ENCODE peak calls at places on chromosome 12, in seven cellular contexts. O is cardiac fibroblast, S is sigmoid colon, F is skeletal muscle cell, Y is heart right ventricle, M is colonic mucosa, V is epithelial cell of esophagus. C is an unnamed sample.
A peak's percentile ranks its signal among the peaks of the same experiment; 100 is the strongest.

GRCh38 chr12:46371718-46372130 is 849 bp downstream of the SLC38A2 start:
- DNase-seq in O (no peak), S (peak; percentile 89), F (no peak), Y (peak; percentile 71), M (peak; percentile 69), V (no peak), C (peak; percentile 67)

GRCh38 chr12:10341892-10342509 is 34.3 kb downstream of the KLRD1 start:
- DNase-seq in O (no peak), S (no peak), F (no peak), Y (no peak), M (no peak), V (no peak), C (no peak)

GRCh38 chr12:34404377-34405285 is 382.3 kb downstream of the ALG10 start:
- DNase-seq in O (no peak), S (peak; percentile 38), F (no peak), Y (peak; percentile 2), M (peak; percentile 12), V (no peak), C (no peak)

GRCh38 chr12:86264451-86265328 is 8.5 kb upstream of the MGAT4C start:
- DNase-seq in O (no peak), S (peak; percentile 56), F (no peak), Y (peak; percentile 6), M (peak; percentile 35), V (peak; percentile 91), C (no peak)

GRCh38 chr12:95204141-95204866 is 13.0 kb downstream of the FGD6 start:
- DNase-seq in O (peak; percentile 92), S (peak; percentile 71), F (peak; percentile 97), Y (no peak), M (peak; percentile 48), V (peak; percentile 100), C (peak; percentile 81)

GRCh38 chr12:103986823-103987222 is 21.2 kb downstream of the TDG start:
- DNase-seq in O (no peak), S (no peak), F (no peak), Y (no peak), M (no peak), V (no peak), C (no peak)

GRCh38 chr12:57465747-57466505 is 6.3 kb downstream of the GLI1 start:
- DNase-seq in O (no peak), S (no peak), F (no peak), Y (no peak), M (no peak), V (no peak), C (no peak)

GRCh38 chr12:8681129-8681902 is 16.5 kb upstream of the RIMKLB start:
- DNase-seq in O (peak; percentile 93), S (no peak), F (no peak), Y (no peak), M (no peak), V (peak; percentile 92), C (peak; percentile 98)

GRCh38 chr12:116092776-116093175 is 184.7 kb downstream of the MED13L start:
- DNase-seq in O (no peak), S (no peak), F (no peak), Y (no peak), M (no peak), V (no peak), C (no peak)

GRCh38 chr12:77231548-77231947 is 166.2 kb upstream of the E2F7 start:
- DNase-seq in O (peak; percentile 95), S (peak; percentile 82), F (peak; percentile 67), Y (peak; percentile 68), M (peak; percentile 53), V (peak; percentile 45), C (peak; percentile 98)

GRCh38 chr12:43858991-43859390 is 23.1 kb downstream of the TMEM117 start:
- DNase-seq in O (no peak), S (no peak), F (no peak), Y (no peak), M (no peak), V (no peak), C (no peak)

GRCh38 chr12:88111074-88111652 is 30.7 kb downstream of the CEP290 start:
- DNase-seq in O (peak; percentile 68), S (no peak), F (no peak), Y (no peak), M (no peak), V (peak; percentile 70), C (peak; percentile 71)

GRCh38 chr12:95809000-95809680 is 18.6 kb upstream of the NTN4 start:
- DNase-seq in O (no peak), S (no peak), F (no peak), Y (no peak), M (no peak), V (no peak), C (no peak)

GRCh38 chr12:67991158-67991557 is 1.9 kb downstream of the IFNG-AS1 start:
- DNase-seq in O (no peak), S (no peak), F (no peak), Y (no peak), M (no peak), V (no peak), C (no peak)

GRCh38 chr12:1115471-1116242 is 124.6 kb downstream of the ERC1 start:
- DNase-seq in O (peak; percentile 29), S (no peak), F (peak; percentile 9), Y (no peak), M (no peak), V (peak; percentile 92), C (peak; percentile 73)

GRCh38 chr12:26287666-26288408 is 92.5 kb downstream of the SSPN start:
- DNase-seq in O (peak; percentile 63), S (no peak), F (no peak), Y (no peak), M (no peak), V (peak; percentile 85), C (peak; percentile 84)

GRCh38 chr12:128853321-128854197 is at the start of gene GLT1D1:
- DNase-seq in O (no peak), S (peak; percentile 57), F (no peak), Y (no peak), M (no peak), V (no peak), C (no peak)

GRCh38 chr12:95547522-95548055 is 3.7 kb downstream of the USP44 start:
- DNase-seq in O (peak; percentile 24), S (no peak), F (no peak), Y (no peak), M (no peak), V (no peak), C (peak; percentile 78)

GRCh38 chr12:93947486-93947885 is 200.9 kb upstream of the PLXNC1 start:
- DNase-seq in O (no peak), S (no peak), F (no peak), Y (no peak), M (no peak), V (no peak), C (no peak)

GRCh38 chr12:50922820-50923219 is 29.5 kb upstream of the HIGD1C start:
- DNase-seq in O (peak; percentile 76), S (peak; percentile 78), F (no peak), Y (no peak), M (no peak), V (no peak), C (peak; percentile 77)

GRCh38 chr12:59077153-59077930 is 157.0 kb upstream of the LRIG3 start:
- DNase-seq in O (peak; percentile 77), S (no peak), F (peak; percentile 29), Y (no peak), M (peak; percentile 54), V (peak; percentile 96), C (peak; percentile 66)

GRCh38 chr12:100877776-100878175 is 83.2 kb downstream of the ANO4 start:
- DNase-seq in O (no peak), S (no peak), F (no peak), Y (no peak), M (no peak), V (no peak), C (no peak)

GRCh38 chr12:41521872-41522379 is 333.8 kb downstream of the PDZRN4 start:
- DNase-seq in O (peak; percentile 87), S (no peak), F (peak; percentile 86), Y (no peak), M (no peak), V (peak; percentile 85), C (peak; percentile 53)

GRCh38 chr12:57146925-57147640 is at the start of gene LRP1-AS:
- DNase-seq in O (no peak), S (no peak), F (no peak), Y (no peak), M (peak; percentile 84), V (no peak), C (no peak)

DNA sequence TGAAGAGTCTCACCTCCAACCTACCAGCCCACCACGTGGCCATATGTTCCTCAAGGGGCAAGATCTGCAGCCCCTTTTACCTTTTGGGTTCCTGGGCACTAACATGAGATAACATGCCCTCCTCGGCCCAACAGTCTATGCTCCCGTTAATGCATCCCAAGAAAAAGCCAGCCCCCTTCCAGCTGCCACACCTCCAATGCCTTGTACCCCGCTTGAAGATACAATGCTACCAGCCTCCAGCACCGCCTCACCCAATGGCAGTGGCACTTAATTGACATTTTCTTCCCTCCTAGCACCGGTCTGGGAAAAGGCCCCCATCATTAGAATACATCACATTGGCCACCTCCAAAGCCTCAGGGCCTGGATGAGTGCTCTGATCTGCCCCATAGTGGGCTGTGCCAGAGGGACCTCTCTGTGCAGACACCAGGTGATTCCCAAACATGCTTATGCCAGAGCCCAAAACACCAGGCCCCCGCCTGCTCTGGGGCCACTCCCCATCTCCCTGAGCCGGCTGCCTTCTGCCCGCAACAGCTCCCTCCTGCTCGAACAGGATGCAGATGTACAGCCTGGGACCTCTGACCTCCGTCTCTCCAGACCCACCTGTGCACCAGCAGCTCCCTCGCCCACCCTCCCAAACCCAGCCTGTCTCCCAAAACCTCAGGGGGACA is 118.3 kb downstream of the NCOR2 start:
- DNase-seq in O (no peak), S (no peak), F (no peak), Y (no peak), M (no peak), V (no peak), C (no peak)
- H3K4me3 ChIP-seq in O (no peak overlapping the region), S (no peak overlapping the region), F (no peak overlapping the region), Y (no peak overlapping the region), M (no peak overlapping the region), V (no peak overlapping the region), C (no peak overlapping the region)

GRCh38 chr12:122024132-122024785 is 2.6 kb downstream of the BCL7A start:
- DNase-seq in O (no peak), S (no peak), F (no peak), Y (no peak), M (no peak), V (no peak), C (no peak)
- H3K4me3 ChIP-seq in O (no peak overlapping the region), S (peak overlapping the region; percentile 79), F (peak overlapping the region; percentile 58), Y (peak overlapping the region; percentile 75), M (peak overlapping the region; percentile 59), V (peak overlapping the region; percentile 66), C (peak overlapping the region; percentile 68)

GRCh38 chr12:40225984-40226602 is 1.3 kb downstream of the LRRK2 start:
- DNase-seq in O (no peak), S (no peak), F (no peak), Y (no peak), M (no peak), V (no peak), C (no peak)
- H3K4me3 ChIP-seq in O (no peak overlapping the region), S (peak overlapping the region; percentile 80), F (no peak overlapping the region), Y (peak overlapping the region; percentile 76), M (peak overlapping the region; percentile 50), V (no peak overlapping the region), C (peak overlapping the region; percentile 74)

GRCh38 chr12:110666892-110667291 is 22.0 kb downstream of the HVCN1 start:
- DNase-seq in O (no peak), S (no peak), F (no peak), Y (no peak), M (no peak), V (no peak), C (no peak)
- H3K4me3 ChIP-seq in O (no peak overlapping the region), S (no peak overlapping the region), F (no peak overlapping the region), Y (no peak overlapping the region), M (no peak overlapping the region), V (no peak overlapping the region), C (no peak overlapping the region)

GRCh38 chr12:12542964-12543363 is 19.7 kb downstream of the DUSP16 start:
- DNase-seq in O (no peak), S (no peak), F (no peak), Y (no peak), M (no peak), V (no peak), C (no peak)
- H3K4me3 ChIP-seq in O (no peak overlapping the region), S (no peak overlapping the region), F (no peak overlapping the region), Y (no peak overlapping the region), M (no peak overlapping the region), V (no peak overlapping the region), C (no peak overlapping the region)

C was measured in fibroblast of the aortic adventitia.